ENCODE peak calls at places on chromosomes 4 and X, in seven cellular contexts. O is HepG2, B is H1, P is trophoblast cell, S is fibroblast of lung, C is endothelial cell of umbilical vein, Z is mesenchymal stem cell. J is an unnamed sample.

GRCh38 chrX:53445977-53446376 is 11.8 kb upstream of the HSD17B10 start:
- DNase-seq in O (peak; percentile 19), B (peak; percentile 48), P (peak; percentile 62), S (peak; percentile 15), C (peak; percentile 30), Z (peak; percentile 40), J (peak; percentile 60)

GRCh38 chrX:19686876-19687275 is 171.6 kb upstream of the MAP3K15 start:
- DNase-seq in O (no peak), B (no peak), P (no peak), S (no peak), C (no peak), Z (no peak), J (no peak)

GRCh38 chrX:72470111-72470510 is 102.5 kb downstream of the HDAC8 start:
- DNase-seq in O (no peak), B (no peak), P (no peak), S (no peak), C (no peak), Z (no peak), J (no peak)

GRCh38 chr4:43776371-43776770 is 672.2 kb downstream of the KCTD8 start:
- DNase-seq in O (peak; percentile 3), B (no peak), P (peak; percentile 27), S (peak; percentile 9), C (peak; percentile 24), Z (peak; percentile 0), J (no peak)

GRCh38 chr4:23235613-23236390 is 543.1 kb downstream of the GBA3 start:
- DNase-seq in O (no peak), B (no peak), P (no peak), S (peak; percentile 72), C (no peak), Z (no peak), J (peak; percentile 9)

GRCh38 chrX:134636859-134637258 is 21.4 kb downstream of the PLAC1 start:
- DNase-seq in O (no peak), B (no peak), P (no peak), S (peak; percentile 59), C (no peak), Z (no peak), J (no peak)

GRCh38 chrX:95056901-95057300 is 1382.9 kb downstream of the FAM133A start:
- DNase-seq in O (no peak), B (no peak), P (no peak), S (peak; percentile 37), C (no peak), Z (no peak), J (peak; percentile 27)

GRCh38 chr4:52566136-52567031 is 92.7 kb downstream of the USP46 start:
- DNase-seq in O (no peak), B (no peak), P (no peak), S (no peak), C (no peak), Z (peak; percentile 67), J (no peak)

GRCh38 chr4:145044341-145044740 is 53.7 kb downstream of the ANAPC10 start:
- DNase-seq in O (no peak), B (no peak), P (no peak), S (peak; percentile 79), C (no peak), Z (peak; percentile 11), J (no peak)

GRCh38 chr4:126582737-126583136 is 1050.0 kb upstream of the INTU start:
- DNase-seq in O (no peak), B (peak; percentile 44), P (no peak), S (no peak), C (no peak), Z (peak; percentile 13), J (peak; percentile 31)

GRCh38 chrX:69113723-69114122 is 51.5 kb downstream of the PJA1 start:
- DNase-seq in O (no peak), B (no peak), P (no peak), S (no peak), C (no peak), Z (no peak), J (no peak)

GRCh38 chr4:102783006-102783405 is 22.2 kb upstream of the MANBA start:
- DNase-seq in O (no peak), B (no peak), P (no peak), S (no peak), C (no peak), Z (no peak), J (no peak)

GRCh38 chr4:102778720-102779119 is 18.0 kb upstream of the MANBA start:
- DNase-seq in O (peak; percentile 85), B (no peak), P (no peak), S (no peak), C (no peak), Z (no peak), J (no peak)

GRCh38 chr4:102781570-102781969 is 20.8 kb upstream of the MANBA start:
- DNase-seq in O (peak; percentile 22), B (no peak), P (no peak), S (no peak), C (no peak), Z (no peak), J (no peak)

GRCh38 chr4:102779204-102779603 is 18.4 kb upstream of the MANBA start:
- DNase-seq in O (no peak), B (no peak), P (no peak), S (no peak), C (no peak), Z (no peak), J (no peak)

DNA sequence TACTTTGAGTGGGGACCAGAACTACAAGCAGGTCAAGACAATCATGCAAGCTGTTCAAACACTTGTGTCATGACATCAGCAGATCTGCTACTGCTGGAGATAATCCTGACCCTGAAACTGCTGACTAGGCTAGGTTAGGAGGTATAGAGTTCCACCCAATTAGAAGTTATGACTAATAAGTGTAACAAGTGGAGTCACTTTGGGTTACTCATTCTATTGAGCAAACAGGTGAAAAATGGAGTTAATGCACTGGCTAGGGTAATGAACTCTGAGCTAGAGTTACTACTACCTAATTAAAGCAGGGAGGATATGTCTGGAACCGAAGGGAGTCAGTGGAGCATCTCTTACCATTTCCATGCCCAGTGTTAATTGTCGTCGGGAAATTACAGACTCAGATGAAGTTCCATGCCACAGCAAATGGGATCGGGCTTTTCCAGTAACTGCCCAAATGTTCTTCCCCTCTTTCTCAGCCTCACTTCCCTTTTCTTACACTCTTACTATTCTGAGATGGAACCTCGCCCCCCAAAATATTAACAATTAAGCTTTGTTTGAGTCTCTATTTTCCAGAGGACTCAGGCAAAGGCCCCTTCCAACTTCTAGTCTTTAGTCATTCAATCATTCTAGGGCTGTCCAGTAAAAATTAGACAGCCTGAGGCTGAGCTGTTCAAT is 19.8 kb upstream of the MANBA start:
- DNase-seq in O (peak; percentile 57), B (no peak), P (peak; percentile 44), S (peak; percentile 39), C (no peak), Z (peak; percentile 32), J (no peak)
- H3K9ac ChIP-seq in O (no peak overlapping the region), B (no peak overlapping the region), P (no peak overlapping the region), S (no peak overlapping the region), C (no peak overlapping the region), Z (no peak overlapping the region), J (no peak overlapping the region)

DNA sequence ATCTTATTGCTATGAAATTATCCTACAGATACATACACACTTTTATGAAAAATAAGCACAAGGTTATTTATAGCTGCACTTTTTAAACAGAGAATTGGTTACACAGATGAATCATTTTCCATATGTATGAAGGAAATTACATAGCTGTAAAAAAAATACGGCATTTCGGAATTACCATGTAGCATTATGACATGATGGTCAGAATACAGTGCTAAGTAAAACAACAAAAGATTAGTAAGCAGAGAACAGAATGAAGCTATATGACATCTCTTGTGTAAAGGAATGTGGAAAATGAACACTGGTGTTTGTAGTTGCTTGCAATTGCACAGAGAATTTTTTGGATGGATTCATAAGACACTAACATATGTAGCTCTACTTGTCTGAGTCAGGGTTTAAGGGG is 1221.9 kb upstream of the PRKX start:
- DNase-seq in O (no peak), B (no peak), P (peak; percentile 43), S (no peak), C (no peak), Z (peak; percentile 3), J (no peak)
- H3K9ac ChIP-seq in O (no peak overlapping the region), B (no peak overlapping the region), P (no peak overlapping the region), S (no peak overlapping the region), C (no peak overlapping the region), Z (no peak overlapping the region), J (no peak overlapping the region)

DNA sequence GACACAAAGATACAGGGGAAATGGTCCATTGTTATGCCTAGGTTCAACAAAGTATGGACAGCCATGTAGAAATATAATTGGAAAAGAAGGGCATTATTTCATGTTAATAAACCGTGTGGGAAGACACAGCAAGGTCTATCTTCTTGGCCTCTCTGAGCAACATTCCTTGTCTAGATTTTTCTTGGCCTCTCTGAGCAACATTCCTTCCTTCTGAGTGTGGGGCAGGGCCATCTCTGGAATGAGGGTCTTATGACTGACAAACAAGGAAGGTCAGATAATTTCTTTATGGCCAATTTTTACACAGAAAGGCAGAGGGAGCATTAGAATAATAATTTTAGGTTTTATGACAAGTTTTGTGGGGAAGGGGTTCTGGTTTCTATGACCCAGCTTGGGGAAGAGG is 24.3 kb upstream of the MAOA start:
- DNase-seq in O (no peak), B (no peak), P (peak; percentile 75), S (peak; percentile 16), C (no peak), Z (no peak), J (no peak)
- H3K9ac ChIP-seq in O (no peak overlapping the region), B (no peak overlapping the region), P (no peak overlapping the region), S (no peak overlapping the region), C (no peak overlapping the region), Z (no peak overlapping the region), J (no peak overlapping the region)

GRCh38 chr4:8732092-8732491 is 139.5 kb downstream of the CPZ start:
- DNase-seq in O (no peak), B (no peak), P (no peak), S (no peak), C (no peak), Z (no peak), J (no peak)
- H3K9ac ChIP-seq in O (no peak overlapping the region), B (no peak overlapping the region), P (no peak overlapping the region), S (no peak overlapping the region), C (no peak overlapping the region), Z (no peak overlapping the region), J (no peak overlapping the region)

DNA sequence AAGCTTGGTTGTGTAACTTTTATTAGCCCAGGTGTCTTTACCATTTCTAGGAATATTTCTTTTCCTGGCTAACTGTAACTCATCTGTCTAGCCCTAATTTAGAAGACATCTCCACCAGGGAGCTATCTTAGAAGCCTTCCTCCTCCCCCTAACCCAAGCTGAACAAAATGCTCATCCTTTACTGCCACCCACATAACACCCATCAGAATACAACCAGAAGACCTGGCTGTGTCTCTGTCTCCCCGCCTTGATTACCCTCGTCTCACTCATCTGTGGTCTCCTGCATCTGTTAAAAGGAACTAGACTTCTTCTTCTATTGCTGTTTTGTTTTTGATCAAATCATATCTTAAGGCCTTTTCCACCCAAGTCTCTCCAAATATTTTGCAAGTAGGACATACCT is 4.8 kb upstream of the TMEM154 start:
- DNase-seq in O (no peak), B (no peak), P (no peak), S (no peak), C (no peak), Z (no peak), J (no peak)
- H3K9ac ChIP-seq in O (no peak overlapping the region), B (no peak overlapping the region), P (no peak overlapping the region), S (no peak overlapping the region), C (no peak overlapping the region), Z (no peak overlapping the region), J (no peak overlapping the region)